ENCODE peak calls at places on chromosomes 2 and 18, in nine cellular contexts. Y, S, I, R, H, G, T, U and E are unnamed samples.

GRCh38 chr2:99660616-99661416 is 171.0 kb upstream of the REV1 start:
- DNase-seq in Y (no peak), S (no peak), I (no peak), R (no peak), H (no peak), G (no peak), T (no peak), U (no peak), E (no peak)

GRCh38 chr2:120867290-120868231 is 131.9 kb downstream of the GLI2 start:
- DNase-seq in Y (peak; percentile 75), S (peak; percentile 85), I (peak; percentile 86), R (peak; percentile 57), H (peak; percentile 74), G (no peak), T (no peak), U (peak; percentile 88), E (peak; percentile 77)

GRCh38 chr18:39434223-39434622 is 1868.6 kb upstream of the CELF4 start:
- DNase-seq in Y (no peak), S (no peak), I (no peak), R (no peak), H (no peak), G (no peak), T (no peak), U (peak; percentile 9), E (no peak)

GRCh38 chr2:226117506-226118065 is 682.0 kb downstream of the IRS1 start:
- DNase-seq in Y (no peak), S (no peak), I (no peak), R (no peak), H (no peak), G (no peak), T (no peak), U (peak; percentile 31), E (no peak)

GRCh38 chr2:240593026-240593702 is 6.6 kb downstream of the CAPN10 start:
- DNase-seq in Y (no peak), S (no peak), I (peak; percentile 62), R (no peak), H (peak; percentile 3), G (no peak), T (no peak), U (no peak), E (no peak)

GRCh38 chr18:61606759-61607158 is 273.5 kb downstream of the CDH20 start:
- DNase-seq in Y (peak; percentile 70), S (peak; percentile 66), I (peak; percentile 80), R (peak; percentile 74), H (peak; percentile 57), G (no peak), T (no peak), U (peak; percentile 92), E (peak; percentile 79)

GRCh38 chr2:241112592-241112991 is 10.5 kb upstream of the MTERF4 start:
- DNase-seq in Y (no peak), S (no peak), I (no peak), R (no peak), H (no peak), G (no peak), T (no peak), U (no peak), E (no peak)

GRCh38 chr2:51693640-51694039 is 661.7 kb upstream of the NRXN1 start:
- DNase-seq in Y (no peak), S (no peak), I (no peak), R (no peak), H (no peak), G (no peak), T (no peak), U (no peak), E (no peak)

GRCh38 chr2:212384027-212384426 is 154.6 kb downstream of the ERBB4 start:
- DNase-seq in Y (no peak), S (no peak), I (no peak), R (no peak), H (no peak), G (no peak), T (no peak), U (peak; percentile 27), E (no peak)

GRCh38 chr18:68164909-68165308 is 550.0 kb downstream of the TMX3 start:
- DNase-seq in Y (no peak), S (no peak), I (no peak), R (no peak), H (no peak), G (no peak), T (no peak), U (no peak), E (no peak)

GRCh38 chr2:197191177-197191947 is 119.2 kb downstream of the ANKRD44 start:
- DNase-seq in Y (peak; percentile 70), S (no peak), I (no peak), R (no peak), H (no peak), G (no peak), T (peak; percentile 40), U (no peak), E (no peak)

GRCh38 chr2:165529130-165529529 is 59.6 kb downstream of the CSRNP3 start:
- DNase-seq in Y (no peak), S (no peak), I (no peak), R (no peak), H (no peak), G (no peak), T (no peak), U (no peak), E (no peak)

GRCh38 chr2:113105047-113105446 is 22.4 kb upstream of the IL1RN start:
- DNase-seq in Y (no peak), S (no peak), I (no peak), R (no peak), H (no peak), G (no peak), T (no peak), U (peak; percentile 69), E (no peak)

GRCh38 chr2:240946046-240946445 is 39.9 kb downstream of the CROCC2 start:
- DNase-seq in Y (no peak), S (peak; percentile 6), I (peak; percentile 44), R (no peak), H (peak; percentile 10), G (no peak), T (no peak), U (no peak), E (no peak)

GRCh38 chr2:189629553-189630453 is 31.5 kb upstream of the ASNSD1 start:
- DNase-seq in Y (no peak), S (no peak), I (no peak), R (no peak), H (no peak), G (no peak), T (no peak), U (no peak), E (no peak)

DNA sequence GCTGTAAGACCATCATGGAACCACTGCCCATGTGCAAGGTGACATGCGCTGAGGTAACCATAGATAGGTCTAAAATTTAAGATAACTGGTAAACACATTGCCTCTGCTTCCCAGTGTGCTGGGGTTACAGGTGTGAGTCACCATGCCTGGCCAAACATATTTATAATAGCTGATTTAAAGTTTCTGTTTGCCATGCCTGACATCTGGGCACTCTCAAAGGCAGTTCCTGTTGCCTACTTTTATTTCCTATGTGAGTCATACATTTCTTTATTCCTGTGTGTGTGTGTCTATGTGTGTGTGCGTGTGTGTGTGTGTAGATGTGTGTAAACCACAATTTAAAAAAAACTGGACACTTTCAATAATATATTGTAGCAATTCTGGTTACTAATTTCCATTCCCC is 415.2 kb upstream of the NETO1 start:
- DNase-seq in Y (no peak), S (no peak), I (no peak), R (no peak), H (no peak), G (no peak), T (no peak), U (peak; percentile 44), E (no peak)
- H3K27ac ChIP-seq in Y (no peak overlapping the region), S (no peak overlapping the region), I (no peak overlapping the region), R (no peak overlapping the region), H (no peak overlapping the region), G (no peak overlapping the region), T (no peak overlapping the region), U (no peak overlapping the region), E (no peak overlapping the region)

GRCh38 chr2:24509425-24509824 is 18.4 kb downstream of the NCOA1 start:
- DNase-seq in Y (no peak), S (no peak), I (no peak), R (no peak), H (no peak), G (no peak), T (no peak), U (no peak), E (no peak)

GRCh38 chr2:24505534-24505933 is 14.5 kb downstream of the NCOA1 start:
- DNase-seq in Y (no peak), S (no peak), I (no peak), R (no peak), H (no peak), G (no peak), T (no peak), U (no peak), E (no peak)

GRCh38 chr2:24509840-24510239 is 18.8 kb downstream of the NCOA1 start:
- DNase-seq in Y (no peak), S (no peak), I (no peak), R (no peak), H (no peak), G (no peak), T (no peak), U (no peak), E (no peak)

GRCh38 chr2:24508878-24509277 is 17.8 kb downstream of the NCOA1 start:
- DNase-seq in Y (no peak), S (no peak), I (no peak), R (no peak), H (no peak), G (no peak), T (no peak), U (no peak), E (no peak)

DNA sequence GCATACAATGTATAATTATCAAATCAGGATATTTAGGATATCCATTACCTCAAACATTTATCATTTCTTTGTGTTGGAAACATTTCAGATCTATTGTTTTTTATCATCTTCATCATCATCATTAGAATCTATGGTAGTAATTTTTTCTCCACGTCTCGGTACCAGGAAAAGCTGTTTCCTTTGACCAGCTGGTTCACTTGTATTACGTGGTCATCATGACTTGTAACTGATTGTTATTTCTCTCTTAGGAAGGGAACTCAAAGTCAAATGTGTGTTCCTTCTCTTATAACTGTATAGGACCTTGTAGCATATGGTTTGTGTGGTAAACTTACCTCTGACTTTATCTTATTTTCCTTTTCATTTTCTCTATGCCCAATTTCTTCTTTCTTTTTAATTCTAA is 16.5 kb downstream of the NCOA1 start:
- DNase-seq in Y (no peak), S (no peak), I (no peak), R (no peak), H (no peak), G (no peak), T (no peak), U (no peak), E (no peak)
- H3K4me1 ChIP-seq in Y (peaks cover 12% of the 10 kb centered on the region), S (peaks cover under 1% of the 10 kb centered on the region), I (peaks cover 52% of the 10 kb centered on the region), R (no peaks in the 10 kb centered on the region), H (no peaks in the 10 kb centered on the region), G (peaks cover 18% of the 10 kb centered on the region), T (no peaks in the 10 kb centered on the region), U (no peaks in the 10 kb centered on the region), E (peaks cover 10% of the 10 kb centered on the region)

DNA sequence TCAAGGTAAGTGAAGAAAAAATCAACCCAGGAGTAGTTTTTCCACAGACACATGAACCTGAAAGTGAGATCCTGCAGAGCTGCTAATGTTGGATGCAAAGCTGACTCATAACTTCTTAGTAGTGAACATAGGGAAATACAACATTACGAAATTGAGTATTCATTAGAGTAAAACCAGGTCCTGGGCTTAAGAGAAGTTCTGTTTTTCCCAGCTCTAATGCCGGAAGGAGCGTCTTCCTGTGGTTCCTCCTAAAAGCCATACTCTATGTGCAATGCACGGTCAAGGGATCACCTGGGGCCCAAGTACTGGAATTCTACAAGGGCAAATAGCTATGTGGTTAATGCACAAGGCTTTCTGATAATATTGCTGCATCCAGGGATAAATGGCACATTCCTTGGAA is 141.6 kb downstream of the RBMS1 start:
- DNase-seq in Y (peak; percentile 41), S (no peak), I (no peak), R (no peak), H (no peak), G (no peak), T (no peak), U (peak; percentile 76), E (no peak)
- H3K27ac ChIP-seq in Y (peak overlapping the region; percentile 62), S (peak overlapping the region; percentile 22), I (no peak overlapping the region), R (no peak overlapping the region), H (no peak overlapping the region), G (no peak overlapping the region), T (no peak overlapping the region), U (peak overlapping the region; percentile 49), E (no peak overlapping the region)

GRCh38 chr2:219247678-219248642 is 2.7 kb downstream of the STK16 start:
- DNase-seq in Y (no peak), S (no peak), I (no peak), R (no peak), H (no peak), G (peak; percentile 28), T (no peak), U (no peak), E (no peak)
- H3K4me1 ChIP-seq in Y (peaks cover 44% of the 10 kb centered on the region), S (no peaks in the 10 kb centered on the region), I (peaks cover 54% of the 10 kb centered on the region), R (peaks cover 37% of the 10 kb centered on the region), H (no peaks in the 10 kb centered on the region), G (peaks cover 78% of the 10 kb centered on the region), T (peaks cover 71% of the 10 kb centered on the region), U (peaks cover 18% of the 10 kb centered on the region), E (peaks cover 66% of the 10 kb centered on the region)